ENCODE peak calls at places on chromosome 6, in four cellular contexts. M is stimulated activated CD8-positive, alpha-beta memory T cell treated with anti-CD3 and anti-CD28 coated beads, Interleukin-7, amount 100 ng/mL, for 48 hours; Y is NCI-H2081; G is LoVo. C is an unnamed sample.

GRCh38 chr6:139249387-139249786 is 42.4 kb downstream of the TXLNB start:
- DNase-seq in M (no peak), Y (no peak), G (no peak), C (no peak)

GRCh38 chr6:141914646-141915045 is 218.1 kb upstream of the GJE1 start:
- DNase-seq in M (no peak), Y (no peak), G (no peak), C (no peak)

GRCh38 chr6:113820751-113821150 is 36.4 kb upstream of the MARCKS start:
- DNase-seq in M (no peak), Y (no peak), G (no peak), C (no peak)

GRCh38 chr6:85892346-85892745 is 249.7 kb upstream of the SYNCRIP start:
- DNase-seq in M (no peak), Y (no peak), G (no peak), C (no peak)

GRCh38 chr6:134031696-134032255 is 20.6 kb downstream of the SLC2A12 start:
- DNase-seq in M (no peak), Y (no peak), G (no peak), C (no peak)

GRCh38 chr6:108737594-108738546 is 110.4 kb upstream of the ARMC2 start:
- DNase-seq in M (peak), Y (no peak), G (peak), C (no peak)

GRCh38 chr6:46989384-46989783 is 52.7 kb downstream of the ADGRF1 start:
- DNase-seq in M (no peak), Y (no peak), G (peak), C (no peak)

GRCh38 chr6:137871299-137871698 is 4.2 kb downstream of the TNFAIP3 start:
- DNase-seq in M (no peak), Y (no peak), G (no peak), C (no peak)

C was measured in NCI-H146.